ENCODE peak calls at places on chromosomes 3 and 15, in ten cellular contexts. One of them, this sample, is unnamed.

GRCh38 chr3:171781711-171782127 is 28.6 kb downstream of the PLD1 start:
- DNase-seq in CD4-positive, alpha-beta T cell: no peak
- DNase-seq in fibroblast of the aortic adventitia: peak
- DNase-seq in ascending aorta: no peak
- DNase-seq in esophagus muscularis mucosa: no peak
- DNase-seq in osteoblast: peak
- DNase-seq in heart left ventricle: no peak
- DNase-seq in GM13977: no peak
- DNase-seq in neural crest cell: no peak
- DNase-seq in nephron progenitor cell: no peak
- DNase-seq in this sample: no peak

GRCh38 chr3:155766206-155766605 is 21.3 kb upstream of the PLCH1 start:
- DNase-seq in osteoblast: no peak
- DNase-seq in ascending aorta: no peak
- DNase-seq in CD4-positive, alpha-beta T cell: no peak
- DNase-seq in GM13977: no peak
- DNase-seq in fibroblast of the aortic adventitia: no peak
- DNase-seq in heart left ventricle: no peak
- DNase-seq in nephron progenitor cell: no peak
- DNase-seq in neural crest cell: no peak
- DNase-seq in esophagus muscularis mucosa: no peak
- DNase-seq in this sample: no peak

GRCh38 chr3:140377644-140378043 is 300.2 kb upstream of the TRIM42 start:
- DNase-seq in neural crest cell: no peak
- DNase-seq in osteoblast: no peak
- DNase-seq in ascending aorta: no peak
- DNase-seq in GM13977: no peak
- DNase-seq in CD4-positive, alpha-beta T cell: no peak
- DNase-seq in fibroblast of the aortic adventitia: peak
- DNase-seq in esophagus muscularis mucosa: peak
- DNase-seq in heart left ventricle: no peak
- DNase-seq in nephron progenitor cell: no peak
- DNase-seq in this sample: no peak

GRCh38 chr3:117611242-117611641 is 901.7 kb downstream of the TUSC7 start:
- DNase-seq in nephron progenitor cell: no peak
- DNase-seq in heart left ventricle: no peak
- DNase-seq in fibroblast of the aortic adventitia: no peak
- DNase-seq in GM13977: no peak
- DNase-seq in CD4-positive, alpha-beta T cell: no peak
- DNase-seq in neural crest cell: no peak
- DNase-seq in ascending aorta: no peak
- DNase-seq in esophagus muscularis mucosa: no peak
- DNase-seq in osteoblast: no peak
- DNase-seq in this sample: no peak

GRCh38 chr3:46542801-46543201 is 23.3 kb downstream of the LRRC2 start:
- DNase-seq in ascending aorta: no peak
- DNase-seq in fibroblast of the aortic adventitia: no peak
- DNase-seq in neural crest cell: no peak
- DNase-seq in osteoblast: peak
- DNase-seq in heart left ventricle: no peak
- DNase-seq in GM13977: no peak
- DNase-seq in CD4-positive, alpha-beta T cell: no peak
- DNase-seq in nephron progenitor cell: no peak
- DNase-seq in esophagus muscularis mucosa: peak
- DNase-seq in this sample: no peak

GRCh38 chr15:92143765-92144164 is 249.9 kb upstream of the ST8SIA2 start:
- DNase-seq in ascending aorta: no peak
- DNase-seq in osteoblast: no peak
- DNase-seq in heart left ventricle: no peak
- DNase-seq in GM13977: no peak
- DNase-seq in esophagus muscularis mucosa: no peak
- DNase-seq in fibroblast of the aortic adventitia: no peak
- DNase-seq in nephron progenitor cell: no peak
- DNase-seq in neural crest cell: no peak
- DNase-seq in CD4-positive, alpha-beta T cell: no peak
- DNase-seq in this sample: no peak

GRCh38 chr3:155704041-155704440 is 40.8 kb downstream of the PLCH1 start:
- DNase-seq in esophagus muscularis mucosa: no peak
- DNase-seq in heart left ventricle: no peak
- DNase-seq in ascending aorta: no peak
- DNase-seq in CD4-positive, alpha-beta T cell: no peak
- DNase-seq in osteoblast: no peak
- DNase-seq in neural crest cell: no peak
- DNase-seq in GM13977: no peak
- DNase-seq in nephron progenitor cell: no peak
- DNase-seq in fibroblast of the aortic adventitia: no peak
- DNase-seq in this sample: no peak

GRCh38 chr3:76570436-76571057 is 469.4 kb upstream of the ROBO2 start:
- DNase-seq in osteoblast: peak
- DNase-seq in ascending aorta: no peak
- DNase-seq in nephron progenitor cell: no peak
- DNase-seq in neural crest cell: no peak
- DNase-seq in GM13977: peak
- DNase-seq in heart left ventricle: no peak
- DNase-seq in CD4-positive, alpha-beta T cell: no peak
- DNase-seq in fibroblast of the aortic adventitia: no peak
- DNase-seq in esophagus muscularis mucosa: no peak
- DNase-seq in this sample: no peak

GRCh38 chr3:154089416-154090115 is 31.6 kb upstream of the ARHGEF26 start:
- DNase-seq in fibroblast of the aortic adventitia: no peak
- DNase-seq in ascending aorta: no peak
- DNase-seq in esophagus muscularis mucosa: no peak
- DNase-seq in osteoblast: no peak
- DNase-seq in heart left ventricle: no peak
- DNase-seq in CD4-positive, alpha-beta T cell: no peak
- DNase-seq in GM13977: no peak
- DNase-seq in neural crest cell: no peak
- DNase-seq in nephron progenitor cell: no peak
- DNase-seq in this sample: no peak

GRCh38 chr3:64972793-64973192 is 285.0 kb upstream of the ADAMTS9 start:
- DNase-seq in esophagus muscularis mucosa: no peak
- DNase-seq in GM13977: no peak
- DNase-seq in osteoblast: no peak
- DNase-seq in ascending aorta: no peak
- DNase-seq in nephron progenitor cell: no peak
- DNase-seq in heart left ventricle: no peak
- DNase-seq in neural crest cell: no peak
- DNase-seq in fibroblast of the aortic adventitia: no peak
- DNase-seq in CD4-positive, alpha-beta T cell: no peak
- DNase-seq in this sample: no peak

GRCh38 chr3:179452166-179452544 is 885 bp upstream of the GNB4 start:
- DNase-seq in GM13977: no peak
- DNase-seq in osteoblast: peak
- DNase-seq in nephron progenitor cell: no peak
- DNase-seq in fibroblast of the aortic adventitia: peak
- DNase-seq in neural crest cell: no peak
- DNase-seq in CD4-positive, alpha-beta T cell: no peak
- DNase-seq in ascending aorta: no peak
- DNase-seq in heart left ventricle: no peak
- DNase-seq in esophagus muscularis mucosa: peak
- DNase-seq in this sample: no peak

GRCh38 chr3:183212565-183212964 is 40.5 kb upstream of the B3GNT5 start:
- DNase-seq in fibroblast of the aortic adventitia: no peak
- DNase-seq in nephron progenitor cell: no peak
- DNase-seq in heart left ventricle: no peak
- DNase-seq in esophagus muscularis mucosa: no peak
- DNase-seq in GM13977: no peak
- DNase-seq in neural crest cell: no peak
- DNase-seq in CD4-positive, alpha-beta T cell: no peak
- DNase-seq in ascending aorta: no peak
- DNase-seq in osteoblast: no peak
- DNase-seq in this sample: no peak

GRCh38 chr15:64596701-64597468 is 136.5 kb downstream of the ZNF609 start:
- DNase-seq in heart left ventricle: no peak
- DNase-seq in CD4-positive, alpha-beta T cell: no peak
- DNase-seq in nephron progenitor cell: peak
- DNase-seq in ascending aorta: no peak
- DNase-seq in esophagus muscularis mucosa: no peak
- DNase-seq in neural crest cell: peak
- DNase-seq in fibroblast of the aortic adventitia: peak
- DNase-seq in osteoblast: peak
- DNase-seq in GM13977: no peak
- DNase-seq in this sample: no peak

GRCh38 chr15:55060831-55061230 is 135.9 kb downstream of the RSL24D1 start:
- DNase-seq in neural crest cell: no peak
- DNase-seq in CD4-positive, alpha-beta T cell: no peak
- DNase-seq in nephron progenitor cell: no peak
- DNase-seq in heart left ventricle: no peak
- DNase-seq in osteoblast: no peak
- DNase-seq in GM13977: no peak
- DNase-seq in esophagus muscularis mucosa: no peak
- DNase-seq in ascending aorta: no peak
- DNase-seq in fibroblast of the aortic adventitia: no peak
- DNase-seq in this sample: no peak

GRCh38 chr3:126083138-126083445 is 832 bp downstream of the SLC41A3 start:
- DNase-seq in ascending aorta: no peak
- DNase-seq in fibroblast of the aortic adventitia: no peak
- DNase-seq in GM13977: no peak
- DNase-seq in esophagus muscularis mucosa: peak
- DNase-seq in heart left ventricle: no peak
- DNase-seq in neural crest cell: no peak
- DNase-seq in osteoblast: no peak
- DNase-seq in CD4-positive, alpha-beta T cell: no peak
- DNase-seq in nephron progenitor cell: no peak
- DNase-seq in this sample: no peak

DNA sequence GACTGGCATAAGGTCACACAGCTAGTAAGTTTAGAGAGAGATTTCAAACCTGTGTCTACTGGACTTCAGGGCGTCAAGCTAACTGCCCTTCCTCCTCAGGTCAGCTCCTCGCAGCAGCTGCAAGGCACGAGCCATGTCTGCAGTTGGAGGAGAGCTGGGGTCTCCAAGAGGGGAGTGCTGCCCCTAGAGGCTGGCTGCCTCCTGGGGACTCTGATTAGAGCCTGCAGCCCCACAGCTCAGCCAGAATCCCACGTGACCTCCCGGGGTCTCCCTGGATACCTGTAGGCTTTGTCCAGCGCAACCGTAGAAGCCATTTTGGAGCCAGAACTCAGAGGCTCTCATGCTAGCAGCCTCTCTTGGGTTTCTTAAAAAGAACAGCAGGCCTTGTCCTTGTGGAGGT is 15.0 kb downstream of the SLC6A1 start:
- DNase-seq in fibroblast of the aortic adventitia: no peak
- DNase-seq in GM13977: no peak
- DNase-seq in heart left ventricle: no peak
- DNase-seq in nephron progenitor cell: peak
- DNase-seq in CD4-positive, alpha-beta T cell: no peak
- DNase-seq in neural crest cell: no peak
- DNase-seq in ascending aorta: no peak
- DNase-seq in osteoblast: no peak
- DNase-seq in esophagus muscularis mucosa: no peak
- DNase-seq in this sample: no peak
- TF ChIP-seq CTCF in fibroblast of the aortic adventitia: no peak
- TF ChIP-seq CTCF in GM13977: no peak
- TF ChIP-seq CTCF in heart left ventricle: no peak
- TF ChIP-seq CTCF in nephron progenitor cell: peak
- TF ChIP-seq CTCF in CD4-positive, alpha-beta T cell: no peak
- TF ChIP-seq CTCF in neural crest cell: no peak
- TF ChIP-seq CTCF in ascending aorta: no peak
- TF ChIP-seq CTCF in osteoblast: no peak
- TF ChIP-seq CTCF in esophagus muscularis mucosa: no peak
- TF ChIP-seq CTCF in this sample: peak

DNA sequence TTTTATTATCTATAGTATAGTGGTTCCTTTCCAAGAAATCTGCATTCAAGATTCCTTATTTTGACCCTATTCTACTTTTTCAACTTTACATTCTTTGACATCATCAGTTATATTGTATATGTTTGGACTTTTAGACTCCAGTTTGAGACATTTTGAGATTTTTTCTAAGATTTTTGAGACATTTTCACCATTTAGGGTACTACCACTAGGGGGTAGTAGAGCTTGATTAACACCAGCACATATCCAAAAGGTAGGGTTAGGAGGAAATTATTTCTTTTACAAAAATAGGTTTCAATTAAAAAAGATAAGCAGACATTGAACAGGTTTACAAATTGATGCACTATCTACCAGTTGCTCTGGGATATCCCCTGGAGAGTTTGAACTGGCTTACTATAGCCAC is 262.5 kb downstream of the SCAPER start:
- DNase-seq in CD4-positive, alpha-beta T cell: no peak
- DNase-seq in fibroblast of the aortic adventitia: peak
- DNase-seq in nephron progenitor cell: no peak
- DNase-seq in esophagus muscularis mucosa: no peak
- DNase-seq in GM13977: no peak
- DNase-seq in ascending aorta: no peak
- DNase-seq in heart left ventricle: no peak
- DNase-seq in neural crest cell: no peak
- DNase-seq in osteoblast: no peak
- DNase-seq in this sample: no peak
- TF ChIP-seq CTCF in CD4-positive, alpha-beta T cell: peak
- TF ChIP-seq CTCF in fibroblast of the aortic adventitia: peak
- TF ChIP-seq CTCF in nephron progenitor cell: peak
- TF ChIP-seq CTCF in esophagus muscularis mucosa: peak
- TF ChIP-seq CTCF in GM13977: peak
- TF ChIP-seq CTCF in ascending aorta: peak
- TF ChIP-seq CTCF in heart left ventricle: peak
- TF ChIP-seq CTCF in neural crest cell: peak
- TF ChIP-seq CTCF in osteoblast: peak
- TF ChIP-seq CTCF in this sample: peak

GRCh38 chr3:66372681-66373350 is 128.0 kb downstream of the LRIG1 start:
- DNase-seq in neural crest cell: no peak
- DNase-seq in fibroblast of the aortic adventitia: peak
- DNase-seq in CD4-positive, alpha-beta T cell: peak
- DNase-seq in esophagus muscularis mucosa: peak
- DNase-seq in heart left ventricle: peak
- DNase-seq in nephron progenitor cell: peak
- DNase-seq in osteoblast: no peak
- DNase-seq in GM13977: peak
- DNase-seq in ascending aorta: no peak
- DNase-seq in this sample: no peak
- TF ChIP-seq CTCF in neural crest cell: no peak
- TF ChIP-seq CTCF in fibroblast of the aortic adventitia: peak
- TF ChIP-seq CTCF in CD4-positive, alpha-beta T cell: peak
- TF ChIP-seq CTCF in esophagus muscularis mucosa: peak
- TF ChIP-seq CTCF in heart left ventricle: peak
- TF ChIP-seq CTCF in nephron progenitor cell: peak
- TF ChIP-seq CTCF in osteoblast: peak
- TF ChIP-seq CTCF in GM13977: peak
- TF ChIP-seq CTCF in ascending aorta: no peak
- TF ChIP-seq CTCF in this sample: peak

GRCh38 chr3:114370537-114371174 is 76.8 kb downstream of the TIGIT start:
- DNase-seq in osteoblast: no peak
- DNase-seq in esophagus muscularis mucosa: no peak
- DNase-seq in nephron progenitor cell: no peak
- DNase-seq in CD4-positive, alpha-beta T cell: no peak
- DNase-seq in neural crest cell: no peak
- DNase-seq in heart left ventricle: no peak
- DNase-seq in ascending aorta: no peak
- DNase-seq in fibroblast of the aortic adventitia: no peak
- DNase-seq in GM13977: no peak
- DNase-seq in this sample: no peak
- TF ChIP-seq CTCF in osteoblast: no peak
- TF ChIP-seq CTCF in esophagus muscularis mucosa: no peak
- TF ChIP-seq CTCF in nephron progenitor cell: no peak
- TF ChIP-seq CTCF in CD4-positive, alpha-beta T cell: no peak
- TF ChIP-seq CTCF in neural crest cell: no peak
- TF ChIP-seq CTCF in heart left ventricle: no peak
- TF ChIP-seq CTCF in ascending aorta: no peak
- TF ChIP-seq CTCF in fibroblast of the aortic adventitia: peak
- TF ChIP-seq CTCF in GM13977: peak
- TF ChIP-seq CTCF in this sample: peak

GRCh38 chr3:186589115-186589514 is 18.6 kb downstream of the DNAJB11 start:
- DNase-seq in heart left ventricle: no peak
- DNase-seq in osteoblast: no peak
- DNase-seq in nephron progenitor cell: no peak
- DNase-seq in GM13977: no peak
- DNase-seq in ascending aorta: no peak
- DNase-seq in esophagus muscularis mucosa: no peak
- DNase-seq in neural crest cell: no peak
- DNase-seq in CD4-positive, alpha-beta T cell: no peak
- DNase-seq in fibroblast of the aortic adventitia: peak
- DNase-seq in this sample: no peak
- TF ChIP-seq CTCF in heart left ventricle: peak
- TF ChIP-seq CTCF in osteoblast: peak
- TF ChIP-seq CTCF in nephron progenitor cell: peak
- TF ChIP-seq CTCF in GM13977: peak
- TF ChIP-seq CTCF in ascending aorta: peak
- TF ChIP-seq CTCF in esophagus muscularis mucosa: no peak
- TF ChIP-seq CTCF in neural crest cell: peak
- TF ChIP-seq CTCF in CD4-positive, alpha-beta T cell: no peak
- TF ChIP-seq CTCF in fibroblast of the aortic adventitia: peak
- TF ChIP-seq CTCF in this sample: peak